ENCODE peak calls at places on chromosomes 11 and 22, in ten cellular contexts. M is cardiac muscle cell, S is fibroblast of lung, H is kidney epithelial cell, G is transverse colon, P is cardiac fibroblast, N is kidney, O is fibroblast of mammary gland, Z is tibial artery, V is tibial nerve. B is an unnamed sample.

GRCh38 chr11:64107300-64107699 is 58.6 kb downstream of the MACROD1 start:
- DNase-seq in G (no peak), M (no peak), S (no peak), P (no peak), O (no peak), Z (no peak), H (no peak), N (no peak), V (no peak), B (no peak)

GRCh38 chr11:134407321-134407828 is 4.7 kb downstream of the B3GAT1 start:
- DNase-seq in S (no peak), G (no peak), H (no peak), M (no peak), P (no peak), N (no peak), Z (no peak), O (no peak), V (no peak), B (no peak)

GRCh38 chr11:90414221-90414620 is 191.4 kb upstream of the CHORDC1 start:
- DNase-seq in V (no peak), G (no peak), N (no peak), M (no peak), S (no peak), Z (no peak), O (no peak), P (no peak), H (no peak), B (no peak)

GRCh38 chr22:40534379-40535188 is 101.9 kb downstream of the MRTFA start:
- DNase-seq in N (no peak), S (peak; percentile 67), Z (no peak), M (no peak), O (peak; percentile 89), G (no peak), H (no peak), P (peak; percentile 57), V (no peak), B (no peak)

GRCh38 chr11:8533332-8533731 is 60.7 kb downstream of the STK33 start:
- DNase-seq in V (no peak), N (no peak), G (no peak), M (no peak), S (no peak), Z (no peak), H (no peak), P (no peak), O (no peak), B (no peak)

GRCh38 chr11:2810401-2811205 is 75.0 kb downstream of the CDKN1C start:
- DNase-seq in M (no peak), O (no peak), S (no peak), V (peak; percentile 1), N (peak; percentile 77), Z (peak; percentile 63), H (no peak), P (peak; percentile 10), G (no peak), B (no peak)

GRCh38 chr11:65625628-65626342 is 10.2 kb downstream of the PCNX3 start:
- DNase-seq in G (peak; percentile 70), N (peak; percentile 84), M (peak; percentile 64), H (no peak), O (peak; percentile 41), P (peak; percentile 51), Z (no peak), V (no peak), S (peak; percentile 43), B (peak; percentile 34)

GRCh38 chr11:68146704-68147474 is 25.7 kb upstream of the CHKA start:
- DNase-seq in G (peak; percentile 84), H (no peak), V (no peak), P (peak; percentile 61), M (peak; percentile 86), O (peak; percentile 26), Z (no peak), S (peak; percentile 47), N (no peak), B (peak; percentile 85)

GRCh38 chr11:111229604-111230003 is 15.9 kb upstream of the POU2AF2 start:
- DNase-seq in O (no peak), S (no peak), P (peak; percentile 14), V (no peak), G (no peak), Z (no peak), N (no peak), H (no peak), M (no peak), B (no peak)

DNA sequence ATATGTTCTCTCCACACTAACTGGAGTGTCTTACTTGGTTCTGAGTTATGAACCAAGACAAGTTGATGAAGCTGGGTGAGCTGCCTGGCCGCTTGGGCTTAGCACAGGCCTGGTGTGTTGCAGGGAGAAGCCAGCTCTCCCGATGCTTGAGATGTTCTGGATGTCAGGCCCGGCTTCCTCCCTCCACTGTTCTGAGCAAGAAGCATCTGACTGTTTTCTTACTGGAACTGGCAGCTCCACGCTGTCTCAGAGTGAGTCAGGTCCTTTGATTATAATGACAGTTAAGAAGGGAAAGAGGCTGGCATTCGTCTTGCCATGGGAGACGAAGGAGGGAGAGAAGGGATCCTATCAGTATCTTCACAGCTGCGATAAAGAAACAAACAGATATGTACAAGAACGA is 46.5 kb upstream of the CRTAM start:
- DNase-seq in G (no peak), N (no peak), O (peak; percentile 82), H (no peak), V (no peak), S (peak; percentile 71), M (no peak), Z (peak; percentile 73), P (peak; percentile 72), B (no peak)
- TF ChIP-seq CTCF in G (no peak), N (no peak), O (no peak), H (no peak), V (no peak), S (no peak), M (no peak), Z (no peak), P (no peak), B (no peak)

GRCh38 chr11:97092823-97093222 is 703.0 kb downstream of the JRKL start:
- DNase-seq in O (no peak), N (no peak), G (no peak), P (no peak), M (peak; percentile 45), H (no peak), S (no peak), V (no peak), Z (no peak), B (no peak)
- TF ChIP-seq CTCF in O (no peak), N (no peak), G (no peak), P (no peak), M (no peak), H (peak; percentile 29), S (no peak), V (no peak), Z (no peak), B (no peak)

DNA sequence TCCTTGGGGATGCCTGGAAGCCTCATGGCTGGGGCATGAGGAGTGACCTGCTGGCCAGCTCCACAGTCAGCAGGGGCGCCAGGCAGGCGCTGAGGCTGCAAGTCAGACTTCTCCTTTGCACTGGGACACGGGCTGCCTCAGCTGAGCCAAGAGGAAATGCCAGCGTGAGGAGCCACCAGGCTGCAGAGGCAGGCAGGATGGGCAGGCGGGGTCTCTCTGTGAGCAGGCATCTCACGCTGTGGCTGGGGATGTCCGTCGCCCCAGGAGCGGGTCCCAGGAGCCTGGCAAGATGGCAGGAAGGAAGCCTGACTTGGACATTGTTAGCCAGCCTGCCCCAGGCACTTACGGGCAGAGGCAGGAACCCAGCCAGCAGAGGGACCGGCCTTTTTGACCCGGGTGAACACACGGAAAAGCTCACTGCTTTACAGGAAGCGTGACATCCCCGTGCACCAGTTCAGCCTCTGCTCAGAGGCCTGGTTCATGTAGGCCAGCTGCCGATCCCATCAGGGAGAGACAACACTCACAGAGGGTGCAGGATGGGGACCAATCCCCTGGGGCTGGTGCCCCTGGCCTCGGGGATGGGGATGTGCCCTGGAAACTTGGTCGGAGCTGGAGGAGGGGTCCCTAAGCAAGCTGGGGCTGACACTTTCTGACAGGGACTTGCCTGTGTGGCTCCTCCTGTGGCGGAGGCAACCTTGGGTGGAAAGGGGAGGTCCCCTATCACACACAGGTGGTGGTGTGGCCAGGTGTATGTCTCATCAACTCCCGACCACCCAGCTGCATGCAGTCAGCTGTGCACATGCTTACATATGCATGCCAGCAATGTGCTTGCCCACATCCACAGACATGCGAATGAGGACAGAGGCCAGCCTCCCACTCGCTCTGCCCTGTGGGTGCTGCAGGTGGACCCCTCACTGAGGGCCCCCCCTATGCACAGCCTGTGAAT is 10.0 kb downstream of the GNB1L start:
- DNase-seq in P (peak; percentile 67), Z (peak; percentile 83), N (peak; percentile 88), S (no peak), O (no peak), V (no peak), G (no peak), H (no peak), M (no peak), B (no peak)
- TF ChIP-seq CTCF in P (no peak), Z (no peak), N (no peak), S (no peak), O (no peak), V (no peak), G (no peak), H (no peak), M (no peak), B (no peak)

DNA sequence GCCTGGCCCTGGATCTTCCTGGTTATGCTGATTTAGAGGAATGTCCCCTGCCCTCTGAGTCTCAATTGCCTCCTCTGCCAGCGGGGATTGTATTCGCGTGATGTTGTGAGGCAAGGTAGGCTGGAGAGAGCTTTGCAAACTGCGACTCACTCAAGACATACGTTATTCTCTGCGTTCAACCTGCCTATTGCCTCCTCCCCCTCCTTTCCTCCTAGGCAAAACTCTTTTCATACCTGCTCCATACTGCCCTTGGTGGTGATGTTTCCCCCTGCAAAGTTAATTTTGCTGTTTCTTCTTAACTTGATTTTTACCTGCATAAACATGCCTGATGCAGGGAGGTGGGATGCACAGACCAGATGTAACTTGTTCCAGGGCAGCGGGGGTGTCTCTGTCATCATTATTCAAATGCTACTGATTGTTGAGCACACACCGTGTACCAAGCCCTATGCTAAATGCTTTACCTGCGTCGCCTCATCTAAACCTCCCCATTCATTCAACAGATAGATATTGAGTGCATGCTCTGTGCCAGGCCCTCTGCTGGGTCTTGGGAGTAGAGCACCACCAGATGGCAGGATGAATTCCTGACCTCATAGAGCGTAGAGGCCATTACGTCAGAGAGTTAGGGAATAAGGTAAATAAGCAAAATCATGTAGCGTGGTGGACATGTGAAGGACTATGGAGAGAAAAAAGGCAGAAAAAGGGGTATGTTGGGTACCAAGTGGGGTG is 29.0 kb downstream of the SGSM1 start:
- DNase-seq in Z (no peak), N (no peak), M (no peak), V (no peak), S (peak; percentile 16), H (no peak), P (no peak), G (no peak), O (peak; percentile 16), B (peak; percentile 21)
- TF ChIP-seq CTCF in Z (no peak), N (no peak), M (peak; percentile 37), V (no peak), S (peak; percentile 19), H (no peak), P (peak; percentile 32), G (peak; percentile 12), O (no peak), B (peak; percentile 24)

B was measured in Calu3.